ENCODE peak calls at places on chromosomes 6 and 20, in six cellular contexts. One of them, this sample, is unnamed. For H3K36me3, the result is how much of the 10 kb centered on the place peaks cover.

GRCh38 chr6:5302220-5302946 is 41.1 kb downstream of the FARS2 start:
- DNase-seq in neuronal stem cell: no peak
- DNase-seq in ovary: peak
- DNase-seq in left ventricle myocardium inferior: no peak
- DNase-seq in aorta: no peak
- DNase-seq in breast epithelium: no peak
- DNase-seq in this sample: no peak

GRCh38 chr6:47252636-47253035 is 57.1 kb downstream of the TNFRSF21 start:
- DNase-seq in neuronal stem cell: no peak
- DNase-seq in ovary: no peak
- DNase-seq in left ventricle myocardium inferior: no peak
- DNase-seq in aorta: no peak
- DNase-seq in breast epithelium: no peak
- DNase-seq in this sample: no peak

GRCh38 chr6:46719099-46719498 is 16.1 kb downstream of the PLA2G7 start:
- DNase-seq in neuronal stem cell: no peak
- DNase-seq in ovary: no peak
- DNase-seq in left ventricle myocardium inferior: no peak
- DNase-seq in aorta: no peak
- DNase-seq in breast epithelium: no peak
- DNase-seq in this sample: no peak

GRCh38 chr6:170313716-170314295 is 7.2 kb downstream of the FAM120B start:
- DNase-seq in neuronal stem cell: no peak
- DNase-seq in ovary: no peak
- DNase-seq in left ventricle myocardium inferior: no peak
- DNase-seq in aorta: no peak
- DNase-seq in breast epithelium: no peak
- DNase-seq in this sample: no peak

GRCh38 chr6:152380993-152381898 is 255.9 kb downstream of the SYNE1 start:
- DNase-seq in neuronal stem cell: peak
- DNase-seq in ovary: peak
- DNase-seq in left ventricle myocardium inferior: peak
- DNase-seq in aorta: peak
- DNase-seq in breast epithelium: peak
- DNase-seq in this sample: peak

GRCh38 chr6:38933426-38933825 is 115.2 kb upstream of the GLP1R start:
- DNase-seq in neuronal stem cell: no peak
- DNase-seq in ovary: no peak
- DNase-seq in left ventricle myocardium inferior: no peak
- DNase-seq in aorta: no peak
- DNase-seq in breast epithelium: no peak
- DNase-seq in this sample: no peak

GRCh38 chr6:70834520-70834919 is 122.3 kb downstream of the B3GAT2 start:
- DNase-seq in neuronal stem cell: no peak
- DNase-seq in ovary: no peak
- DNase-seq in left ventricle myocardium inferior: no peak
- DNase-seq in aorta: no peak
- DNase-seq in breast epithelium: no peak
- DNase-seq in this sample: no peak

GRCh38 chr6:5765141-5765760 is 241.5 kb downstream of the NRN1 start:
- DNase-seq in neuronal stem cell: no peak
- DNase-seq in ovary: no peak
- DNase-seq in left ventricle myocardium inferior: no peak
- DNase-seq in aorta: no peak
- DNase-seq in breast epithelium: no peak
- DNase-seq in this sample: no peak

GRCh38 chr6:56450882-56451739 is 191.6 kb downstream of the DST start:
- DNase-seq in neuronal stem cell: no peak
- DNase-seq in ovary: peak
- DNase-seq in left ventricle myocardium inferior: peak
- DNase-seq in aorta: no peak
- DNase-seq in breast epithelium: no peak
- DNase-seq in this sample: peak

GRCh38 chr6:3906191-3907019 is 57.2 kb downstream of the FAM50B start:
- DNase-seq in neuronal stem cell: peak
- DNase-seq in ovary: no peak
- DNase-seq in left ventricle myocardium inferior: peak
- DNase-seq in aorta: no peak
- DNase-seq in breast epithelium: no peak
- DNase-seq in this sample: no peak

GRCh38 chr6:106639812-106640211 is 10.4 kb downstream of the QRSL1 start:
- DNase-seq in neuronal stem cell: no peak
- DNase-seq in ovary: no peak
- DNase-seq in left ventricle myocardium inferior: no peak
- DNase-seq in aorta: no peak
- DNase-seq in breast epithelium: no peak
- DNase-seq in this sample: no peak

GRCh38 chr6:149060300-149060984 is 257.1 kb upstream of the TAB2 start:
- DNase-seq in neuronal stem cell: no peak
- DNase-seq in ovary: no peak
- DNase-seq in left ventricle myocardium inferior: peak
- DNase-seq in aorta: no peak
- DNase-seq in breast epithelium: no peak
- DNase-seq in this sample: no peak

GRCh38 chr6:132253906-132254305 is 147.4 kb downstream of the MOXD1 start:
- DNase-seq in neuronal stem cell: no peak
- DNase-seq in ovary: no peak
- DNase-seq in left ventricle myocardium inferior: no peak
- DNase-seq in aorta: no peak
- DNase-seq in breast epithelium: no peak
- DNase-seq in this sample: no peak

GRCh38 chr20:57440678-57441509 is 49.7 kb downstream of the RBM38 start:
- DNase-seq in neuronal stem cell: no peak
- DNase-seq in ovary: peak
- DNase-seq in left ventricle myocardium inferior: peak
- DNase-seq in aorta: peak
- DNase-seq in breast epithelium: peak
- DNase-seq in this sample: peak

GRCh38 chr6:153231048-153231635 is 100.1 kb upstream of the RGS17 start:
- DNase-seq in neuronal stem cell: peak
- DNase-seq in ovary: no peak
- DNase-seq in left ventricle myocardium inferior: peak
- DNase-seq in aorta: peak
- DNase-seq in breast epithelium: no peak
- DNase-seq in this sample: peak

GRCh38 chr6:96391776-96392175 is 129.8 kb upstream of the UFL1 start:
- DNase-seq in neuronal stem cell: peak
- DNase-seq in ovary: peak
- DNase-seq in left ventricle myocardium inferior: no peak
- DNase-seq in aorta: no peak
- DNase-seq in breast epithelium: no peak
- DNase-seq in this sample: peak

GRCh38 chr6:155219858-155220301 is 43.9 kb upstream of the CLDN20 start:
- DNase-seq in neuronal stem cell: no peak
- DNase-seq in ovary: no peak
- DNase-seq in left ventricle myocardium inferior: no peak
- DNase-seq in aorta: no peak
- DNase-seq in breast epithelium: peak
- DNase-seq in this sample: no peak

GRCh38 chr20:8361008-8361652 is 229.1 kb downstream of the PLCB1 start:
- DNase-seq in neuronal stem cell: no peak
- DNase-seq in ovary: no peak
- DNase-seq in left ventricle myocardium inferior: no peak
- DNase-seq in aorta: no peak
- DNase-seq in breast epithelium: no peak
- DNase-seq in this sample: no peak

GRCh38 chr6:39037707-39038106 is 10.9 kb upstream of the GLP1R start:
- DNase-seq in neuronal stem cell: no peak
- DNase-seq in ovary: no peak
- DNase-seq in left ventricle myocardium inferior: no peak
- DNase-seq in aorta: no peak
- DNase-seq in breast epithelium: no peak
- DNase-seq in this sample: no peak

GRCh38 chr6:38349795-38350194 is 289.9 kb downstream of the BTBD9 start:
- DNase-seq in neuronal stem cell: no peak
- DNase-seq in ovary: no peak
- DNase-seq in left ventricle myocardium inferior: no peak
- DNase-seq in aorta: no peak
- DNase-seq in breast epithelium: no peak
- DNase-seq in this sample: no peak

GRCh38 chr6:161613711-161614110 is 339.9 kb upstream of the AGPAT4 start:
- DNase-seq in neuronal stem cell: no peak
- DNase-seq in ovary: no peak
- DNase-seq in left ventricle myocardium inferior: no peak
- DNase-seq in aorta: no peak
- DNase-seq in breast epithelium: no peak
- DNase-seq in this sample: no peak

GRCh38 chr6:3296113-3296512 is 37.4 kb downstream of the PSMG4 start:
- DNase-seq in neuronal stem cell: no peak
- DNase-seq in ovary: no peak
- DNase-seq in left ventricle myocardium inferior: no peak
- DNase-seq in aorta: peak
- DNase-seq in breast epithelium: no peak
- DNase-seq in this sample: no peak

GRCh38 chr6:49579649-49580048 is 29.2 kb downstream of the C6orf141 start:
- DNase-seq in neuronal stem cell: no peak
- DNase-seq in ovary: no peak
- DNase-seq in left ventricle myocardium inferior: no peak
- DNase-seq in aorta: no peak
- DNase-seq in breast epithelium: no peak
- DNase-seq in this sample: no peak

GRCh38 chr6:66126358-66126757 is 419.3 kb upstream of the EYS start:
- DNase-seq in neuronal stem cell: no peak
- DNase-seq in ovary: no peak
- DNase-seq in left ventricle myocardium inferior: no peak
- DNase-seq in aorta: no peak
- DNase-seq in breast epithelium: no peak
- DNase-seq in this sample: no peak

DNA sequence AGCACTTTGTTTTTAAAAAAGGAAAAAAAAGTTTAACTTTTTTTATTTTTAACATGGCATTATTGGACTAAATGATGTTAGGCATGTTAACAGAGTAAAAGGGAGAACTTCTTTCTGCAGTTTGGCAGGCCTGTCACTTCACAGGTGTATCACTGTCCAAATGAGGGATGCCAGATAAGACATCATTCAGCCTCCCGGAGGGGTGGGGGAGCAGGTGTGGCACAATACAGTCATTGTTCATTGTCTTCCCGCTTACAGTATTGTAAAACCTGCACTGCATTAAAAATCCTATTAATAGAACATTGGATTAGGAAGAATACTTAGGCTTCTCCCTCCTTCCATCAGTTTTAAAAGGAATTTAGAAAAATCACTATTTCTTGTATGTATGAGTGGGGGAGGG is 80.7 kb downstream of the CARMIL1 start:
- DNase-seq in neuronal stem cell: no peak
- DNase-seq in ovary: no peak
- DNase-seq in left ventricle myocardium inferior: no peak
- DNase-seq in aorta: no peak
- DNase-seq in breast epithelium: no peak
- DNase-seq in this sample: no peak
- H3K4me3 ChIP-seq in neuronal stem cell: no peak
- H3K4me3 ChIP-seq in ovary: no peak
- H3K4me3 ChIP-seq in left ventricle myocardium inferior: no peak
- H3K4me3 ChIP-seq in aorta: no peak
- H3K4me3 ChIP-seq in breast epithelium: peak
- H3K4me3 ChIP-seq in this sample: no peak

GRCh38 chr20:31603822-31604566 is 1.1 kb upstream of the ID1 start:
- DNase-seq in neuronal stem cell: peak
- DNase-seq in ovary: peak
- DNase-seq in left ventricle myocardium inferior: peak
- DNase-seq in aorta: peak
- DNase-seq in breast epithelium: peak
- DNase-seq in this sample: peak

GRCh38 chr20:31602430-31602778 is 2.7 kb upstream of the ID1 start:
- DNase-seq in neuronal stem cell: no peak
- DNase-seq in ovary: no peak
- DNase-seq in left ventricle myocardium inferior: no peak
- DNase-seq in aorta: no peak
- DNase-seq in breast epithelium: no peak
- DNase-seq in this sample: no peak

GRCh38 chr20:31604567-31605030 is 490 bp upstream of the ID1 start:
- DNase-seq in neuronal stem cell: no peak
- DNase-seq in ovary: no peak
- DNase-seq in left ventricle myocardium inferior: no peak
- DNase-seq in aorta: no peak
- DNase-seq in breast epithelium: no peak
- DNase-seq in this sample: no peak

GRCh38 chr20:31605031-31605901 is at the start of gene ID1:
- DNase-seq in neuronal stem cell: peak
- DNase-seq in ovary: peak
- DNase-seq in left ventricle myocardium inferior: peak
- DNase-seq in aorta: peak
- DNase-seq in breast epithelium: peak
- DNase-seq in this sample: peak

DNA sequence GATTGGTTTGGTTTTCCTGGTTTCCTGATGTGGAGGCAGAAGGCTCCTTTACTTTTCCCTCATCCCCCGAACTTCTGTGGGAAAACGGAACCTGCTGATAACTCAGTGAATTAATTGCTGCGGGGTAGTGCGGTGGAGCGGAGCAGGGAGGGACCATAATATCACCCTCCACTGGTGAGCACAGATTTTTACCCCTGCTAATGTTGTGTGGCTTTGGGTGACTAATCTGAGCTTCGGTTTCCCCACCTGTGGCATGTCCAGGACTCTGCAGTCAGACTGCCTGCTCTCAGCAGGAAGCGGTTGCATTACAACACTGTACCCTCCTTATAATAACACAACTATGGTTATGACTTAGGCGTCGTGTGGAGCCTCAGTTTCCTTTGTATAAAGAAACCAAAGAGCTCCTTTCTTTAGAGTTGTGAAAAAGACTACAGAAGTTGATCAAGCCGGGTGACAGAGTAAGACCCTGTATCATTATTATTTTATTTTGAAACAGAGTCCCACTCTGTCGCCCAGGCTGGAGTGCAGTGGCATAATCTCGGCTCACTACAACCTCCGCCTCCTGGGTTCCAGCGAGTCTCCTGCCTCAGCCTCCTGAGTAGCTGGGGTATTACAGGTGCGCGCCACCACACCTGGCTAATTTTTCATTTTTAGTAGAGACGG is 2.2 kb upstream of the ID1 start:
- DNase-seq in neuronal stem cell: no peak
- DNase-seq in ovary: no peak
- DNase-seq in left ventricle myocardium inferior: no peak
- DNase-seq in aorta: no peak
- DNase-seq in breast epithelium: no peak
- DNase-seq in this sample: no peak
- H3K36me3 ChIP-seq in neuronal stem cell: under half
- H3K36me3 ChIP-seq in ovary: under half
- H3K36me3 ChIP-seq in left ventricle myocardium inferior: under half
- H3K36me3 ChIP-seq in aorta: under half
- H3K36me3 ChIP-seq in breast epithelium: under half
- H3K36me3 ChIP-seq in this sample: under half

GRCh38 chr20:34541917-34542316 is 16.6 kb upstream of the MAP1LC3A start:
- DNase-seq in neuronal stem cell: no peak
- DNase-seq in ovary: no peak
- DNase-seq in left ventricle myocardium inferior: no peak
- DNase-seq in aorta: peak
- DNase-seq in breast epithelium: no peak
- DNase-seq in this sample: no peak
- H3K4me3 ChIP-seq in neuronal stem cell: no peak
- H3K4me3 ChIP-seq in ovary: no peak
- H3K4me3 ChIP-seq in left ventricle myocardium inferior: no peak
- H3K4me3 ChIP-seq in aorta: no peak
- H3K4me3 ChIP-seq in breast epithelium: no peak
- H3K4me3 ChIP-seq in this sample: no peak

DNA sequence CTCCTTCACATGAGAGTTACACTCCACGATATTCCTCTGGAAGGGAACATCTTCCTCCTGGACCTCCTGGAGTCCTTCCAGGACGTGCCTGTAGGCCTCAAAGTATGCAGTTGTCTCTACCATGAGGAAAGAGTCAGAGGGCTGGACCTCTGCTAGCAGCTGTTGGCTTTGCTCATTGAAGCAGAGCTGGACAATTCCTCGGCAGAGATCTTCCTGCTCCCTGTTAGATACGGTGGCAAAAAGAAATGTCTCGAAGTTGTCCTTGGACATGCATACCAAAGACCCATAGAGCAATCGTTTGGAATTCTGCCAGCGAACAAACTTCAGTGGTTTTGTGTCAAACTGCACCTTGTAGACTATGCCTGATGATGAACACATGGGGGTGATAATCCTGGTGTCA is 7.7 kb downstream of the ZNFX1 start:
- DNase-seq in neuronal stem cell: no peak
- DNase-seq in ovary: no peak
- DNase-seq in left ventricle myocardium inferior: no peak
- DNase-seq in aorta: no peak
- DNase-seq in breast epithelium: no peak
- DNase-seq in this sample: no peak
- H3K36me3 ChIP-seq in neuronal stem cell: under half
- H3K36me3 ChIP-seq in ovary: under half
- H3K36me3 ChIP-seq in left ventricle myocardium inferior: half or more
- H3K36me3 ChIP-seq in aorta: under half
- H3K36me3 ChIP-seq in breast epithelium: under half
- H3K36me3 ChIP-seq in this sample: under half